ENCODE peak calls at places on chromosome 14, in ten cellular contexts. One of them, this sample, is unnamed.

GRCh38 chr14:40252817-40253447 is 820.7 kb upstream of the FBXO33 start:
- DNase-seq in Caki2: no peak
- DNase-seq in HuH-7.5: no peak
- DNase-seq in NCI-H460: no peak
- DNase-seq in hippocampal formation: no peak
- DNase-seq in AG04450: no peak
- DNase-seq in glomerular endothelial cell: no peak
- DNase-seq in astrocyte of the spinal cord: no peak
- DNase-seq in nephron progenitor cell: no peak
- DNase-seq in stimulated activated CD4-positive, alpha-beta T cell treated with anti-CD3 and anti-CD28 coated beads, Interleukin-2, amount 100 ng/mL, for 24 hours: no peak
- DNase-seq in this sample: no peak

GRCh38 chr14:22821193-22822016 is 6.2 kb upstream of the SLC7A7 start:
- DNase-seq in Caki2: peak
- DNase-seq in HuH-7.5: no peak
- DNase-seq in NCI-H460: no peak
- DNase-seq in hippocampal formation: no peak
- DNase-seq in AG04450: no peak
- DNase-seq in glomerular endothelial cell: no peak
- DNase-seq in astrocyte of the spinal cord: peak
- DNase-seq in nephron progenitor cell: no peak
- DNase-seq in stimulated activated CD4-positive, alpha-beta T cell treated with anti-CD3 and anti-CD28 coated beads, Interleukin-2, amount 100 ng/mL, for 24 hours: no peak
- DNase-seq in this sample: peak

GRCh38 chr14:26163761-26164160 is 434.1 kb downstream of the NOVA1 start:
- DNase-seq in Caki2: peak
- DNase-seq in HuH-7.5: no peak
- DNase-seq in NCI-H460: peak
- DNase-seq in hippocampal formation: no peak
- DNase-seq in AG04450: no peak
- DNase-seq in glomerular endothelial cell: peak
- DNase-seq in astrocyte of the spinal cord: peak
- DNase-seq in nephron progenitor cell: no peak
- DNase-seq in stimulated activated CD4-positive, alpha-beta T cell treated with anti-CD3 and anti-CD28 coated beads, Interleukin-2, amount 100 ng/mL, for 24 hours: no peak
- DNase-seq in this sample: peak

GRCh38 chr14:106051790-106052189 is 525.4 kb downstream of the TMEM121 start:
- DNase-seq in Caki2: no peak
- DNase-seq in HuH-7.5: no peak
- DNase-seq in NCI-H460: no peak
- DNase-seq in hippocampal formation: no peak
- DNase-seq in AG04450: no peak
- DNase-seq in glomerular endothelial cell: no peak
- DNase-seq in astrocyte of the spinal cord: no peak
- DNase-seq in nephron progenitor cell: no peak
- DNase-seq in stimulated activated CD4-positive, alpha-beta T cell treated with anti-CD3 and anti-CD28 coated beads, Interleukin-2, amount 100 ng/mL, for 24 hours: no peak
- DNase-seq in this sample: no peak

GRCh38 chr14:71138236-71139057 is 231.2 kb downstream of the PCNX1 start:
- DNase-seq in Caki2: no peak
- DNase-seq in HuH-7.5: no peak
- DNase-seq in NCI-H460: no peak
- DNase-seq in hippocampal formation: no peak
- DNase-seq in AG04450: no peak
- DNase-seq in glomerular endothelial cell: no peak
- DNase-seq in astrocyte of the spinal cord: no peak
- DNase-seq in nephron progenitor cell: no peak
- DNase-seq in stimulated activated CD4-positive, alpha-beta T cell treated with anti-CD3 and anti-CD28 coated beads, Interleukin-2, amount 100 ng/mL, for 24 hours: no peak
- DNase-seq in this sample: no peak

GRCh38 chr14:73237219-73237785 is at the start of gene PAPLN:
- DNase-seq in Caki2: peak
- DNase-seq in HuH-7.5: peak
- DNase-seq in NCI-H460: peak
- DNase-seq in hippocampal formation: no peak
- DNase-seq in AG04450: no peak
- DNase-seq in glomerular endothelial cell: no peak
- DNase-seq in astrocyte of the spinal cord: no peak
- DNase-seq in nephron progenitor cell: no peak
- DNase-seq in stimulated activated CD4-positive, alpha-beta T cell treated with anti-CD3 and anti-CD28 coated beads, Interleukin-2, amount 100 ng/mL, for 24 hours: no peak
- DNase-seq in this sample: no peak

GRCh38 chr14:90168425-90169105 is 87.8 kb upstream of the PSMC1 start:
- DNase-seq in Caki2: no peak
- DNase-seq in HuH-7.5: no peak
- DNase-seq in NCI-H460: no peak
- DNase-seq in hippocampal formation: no peak
- DNase-seq in AG04450: no peak
- DNase-seq in glomerular endothelial cell: no peak
- DNase-seq in astrocyte of the spinal cord: peak
- DNase-seq in nephron progenitor cell: no peak
- DNase-seq in stimulated activated CD4-positive, alpha-beta T cell treated with anti-CD3 and anti-CD28 coated beads, Interleukin-2, amount 100 ng/mL, for 24 hours: no peak
- DNase-seq in this sample: no peak

GRCh38 chr14:71523630-71524320 is 408.5 kb upstream of the RGS6 start:
- DNase-seq in Caki2: no peak
- DNase-seq in HuH-7.5: no peak
- DNase-seq in NCI-H460: no peak
- DNase-seq in hippocampal formation: no peak
- DNase-seq in AG04450: no peak
- DNase-seq in glomerular endothelial cell: no peak
- DNase-seq in astrocyte of the spinal cord: peak
- DNase-seq in nephron progenitor cell: no peak
- DNase-seq in stimulated activated CD4-positive, alpha-beta T cell treated with anti-CD3 and anti-CD28 coated beads, Interleukin-2, amount 100 ng/mL, for 24 hours: no peak
- DNase-seq in this sample: no peak

GRCh38 chr14:99389171-99389826 is 91.4 kb downstream of the SETD3 start:
- DNase-seq in Caki2: no peak
- DNase-seq in HuH-7.5: peak
- DNase-seq in NCI-H460: peak
- DNase-seq in hippocampal formation: no peak
- DNase-seq in AG04450: no peak
- DNase-seq in glomerular endothelial cell: no peak
- DNase-seq in astrocyte of the spinal cord: peak
- DNase-seq in nephron progenitor cell: peak
- DNase-seq in stimulated activated CD4-positive, alpha-beta T cell treated with anti-CD3 and anti-CD28 coated beads, Interleukin-2, amount 100 ng/mL, for 24 hours: peak
- DNase-seq in this sample: peak

GRCh38 chr14:72615511-72616121 is 278.3 kb downstream of the DPF3 start:
- DNase-seq in Caki2: peak
- DNase-seq in HuH-7.5: no peak
- DNase-seq in NCI-H460: no peak
- DNase-seq in hippocampal formation: no peak
- DNase-seq in AG04450: no peak
- DNase-seq in glomerular endothelial cell: no peak
- DNase-seq in astrocyte of the spinal cord: no peak
- DNase-seq in nephron progenitor cell: peak
- DNase-seq in stimulated activated CD4-positive, alpha-beta T cell treated with anti-CD3 and anti-CD28 coated beads, Interleukin-2, amount 100 ng/mL, for 24 hours: peak
- DNase-seq in this sample: no peak

GRCh38 chr14:103941973-103942736 is at the start of gene RD3L:
- DNase-seq in Caki2: no peak
- DNase-seq in HuH-7.5: no peak
- DNase-seq in NCI-H460: no peak
- DNase-seq in hippocampal formation: no peak
- DNase-seq in AG04450: no peak
- DNase-seq in glomerular endothelial cell: no peak
- DNase-seq in astrocyte of the spinal cord: no peak
- DNase-seq in nephron progenitor cell: no peak
- DNase-seq in stimulated activated CD4-positive, alpha-beta T cell treated with anti-CD3 and anti-CD28 coated beads, Interleukin-2, amount 100 ng/mL, for 24 hours: no peak
- DNase-seq in this sample: no peak

GRCh38 chr14:95319312-95320075 is at the start of gene CLMN:
- DNase-seq in Caki2: peak
- DNase-seq in HuH-7.5: no peak
- DNase-seq in NCI-H460: peak
- DNase-seq in hippocampal formation: peak
- DNase-seq in AG04450: no peak
- DNase-seq in glomerular endothelial cell: no peak
- DNase-seq in astrocyte of the spinal cord: no peak
- DNase-seq in nephron progenitor cell: peak
- DNase-seq in stimulated activated CD4-positive, alpha-beta T cell treated with anti-CD3 and anti-CD28 coated beads, Interleukin-2, amount 100 ng/mL, for 24 hours: peak
- DNase-seq in this sample: peak

GRCh38 chr14:30949651-30950050 is 75.3 kb downstream of the COCH start:
- DNase-seq in Caki2: no peak
- DNase-seq in HuH-7.5: no peak
- DNase-seq in NCI-H460: no peak
- DNase-seq in hippocampal formation: no peak
- DNase-seq in AG04450: no peak
- DNase-seq in glomerular endothelial cell: no peak
- DNase-seq in astrocyte of the spinal cord: no peak
- DNase-seq in nephron progenitor cell: no peak
- DNase-seq in stimulated activated CD4-positive, alpha-beta T cell treated with anti-CD3 and anti-CD28 coated beads, Interleukin-2, amount 100 ng/mL, for 24 hours: no peak
- DNase-seq in this sample: no peak

GRCh38 chr14:96264850-96265249 is 8.8 kb downstream of the BDKRB1 start:
- DNase-seq in Caki2: no peak
- DNase-seq in HuH-7.5: peak
- DNase-seq in NCI-H460: no peak
- DNase-seq in hippocampal formation: no peak
- DNase-seq in AG04450: no peak
- DNase-seq in glomerular endothelial cell: no peak
- DNase-seq in astrocyte of the spinal cord: no peak
- DNase-seq in nephron progenitor cell: no peak
- DNase-seq in stimulated activated CD4-positive, alpha-beta T cell treated with anti-CD3 and anti-CD28 coated beads, Interleukin-2, amount 100 ng/mL, for 24 hours: no peak
- DNase-seq in this sample: peak